ENCODE peak calls at places on chromosome 9, in eight cellular contexts. N is NCI-H748 treated with DMSO at 0.1 percent for 48 hours; C is aorta; G is NCI-H1105 treated with DMSO at 0.1 percent for 48 hours; Y is activated CD4-positive, alpha-beta T cell treated with anti-CD3 and anti-CD28 coated beads, Interleukin-2, amount 10 ng/mL, durations not matched to agents 7 days and 5 days; U is central memory CD4-positive, alpha-beta T cell; M is activated gamma-delta T cell treated with anti-CD3 and anti-CD28 coated beads, Interleukin-2, amount 50 U/mL, for 16 hours; X is naive thymus-derived CD8-positive, alpha-beta T cell. Q is an unnamed sample.

GRCh38 chr9:129262261-129262660 is 84.2 kb upstream of the IER5L start:
- DNase-seq in N (no peak), C (peak), G (no peak), Y (no peak), U (no peak), M (no peak), X (no peak), Q (no peak)

GRCh38 chr9:130565792-130566191 is 13.6 kb upstream of the FUBP3 start:
- DNase-seq in N (no peak), C (no peak), G (no peak), Y (no peak), U (no peak), M (no peak), X (no peak), Q (no peak)

GRCh38 chr9:114981095-114981494 is 50.7 kb upstream of the TNFSF8 start:
- DNase-seq in N (no peak), C (no peak), G (no peak), Y (no peak), U (no peak), M (no peak), X (no peak), Q (no peak)

GRCh38 chr9:136345281-136346156 is 18.0 kb downstream of the DNLZ start:
- DNase-seq in N (no peak), C (peak), G (no peak), Y (no peak), U (no peak), M (no peak), X (no peak), Q (peak)

GRCh38 chr9:128104171-128104618 is 23.3 kb downstream of the PTGES2 start:
- DNase-seq in N (no peak), C (no peak), G (no peak), Y (no peak), U (no peak), M (no peak), X (no peak), Q (no peak)

GRCh38 chr9:81037889-81038288 is 651.5 kb downstream of the TLE1 start:
- DNase-seq in N (no peak), C (no peak), G (no peak), Y (no peak), U (no peak), M (no peak), X (no peak), Q (no peak)

GRCh38 chr9:33750839-33751339 is 44.5 kb upstream of the PRSS3 start:
- DNase-seq in N (no peak), C (no peak), G (no peak), Y (no peak), U (no peak), M (no peak), X (no peak), Q (no peak)

GRCh38 chr9:72585737-72586136 is 64.3 kb downstream of the TMC1 start:
- DNase-seq in N (no peak), C (no peak), G (no peak), Y (no peak), U (no peak), M (no peak), X (no peak), Q (no peak)

GRCh38 chr9:19174127-19174921 is 47.0 kb upstream of the PLIN2 start:
- DNase-seq in N (peak), C (peak), G (peak), Y (peak), U (peak), M (no peak), X (no peak), Q (peak)

GRCh38 chr9:78676623-78677022 is 379.7 kb downstream of the PSAT1 start:
- DNase-seq in N (no peak), C (no peak), G (no peak), Y (no peak), U (no peak), M (no peak), X (no peak), Q (no peak)

GRCh38 chr9:4262735-4263141 is 37.1 kb downstream of the GLIS3 start:
- DNase-seq in N (no peak), C (no peak), G (no peak), Y (no peak), U (no peak), M (no peak), X (no peak), Q (no peak)

GRCh38 chr9:36401179-36401740 is 1.2 kb upstream of the RNF38 start:
- DNase-seq in N (no peak), C (no peak), G (no peak), Y (no peak), U (no peak), M (no peak), X (no peak), Q (no peak)

GRCh38 chr9:35114921-35115341 is 731 bp downstream of the ATOSB start:
- DNase-seq in N (peak), C (peak), G (no peak), Y (peak), U (peak), M (no peak), X (no peak), Q (peak)

GRCh38 chr9:116837038-116837998 is 150.2 kb downstream of the TRIM32 start:
- DNase-seq in N (no peak), C (no peak), G (no peak), Y (no peak), U (no peak), M (no peak), X (no peak), Q (no peak)

GRCh38 chr9:86700601-86701000 is 246.7 kb downstream of the GAS1 start:
- DNase-seq in N (no peak), C (peak), G (peak), Y (no peak), U (no peak), M (no peak), X (no peak), Q (no peak)

GRCh38 chr9:78035369-78035993 is 3.9 kb upstream of the GNAQ start:
- DNase-seq in N (peak), C (peak), G (peak), Y (peak), U (peak), M (peak), X (peak), Q (peak)

GRCh38 chr9:136757328-136757727 is 715 bp downstream of the LCN8 start:
- DNase-seq in N (no peak), C (no peak), G (no peak), Y (no peak), U (no peak), M (no peak), X (no peak), Q (peak)

GRCh38 chr9:91814214-91814613 is 135.8 kb downstream of the ROR2 start:
- DNase-seq in N (no peak), C (no peak), G (no peak), Y (no peak), U (no peak), M (no peak), X (no peak), Q (peak)

Q was measured in sigmoid colon.